ENCODE peak calls at places on chromosome 20, in four cellular contexts. V, U, J and P are unnamed samples.

GRCh38 chr20:3749689-3750639 is 17.5 kb downstream of the HSPA12B start:
- DNase-seq in J (no peak), U (no peak), V (no peak), P (peak)

GRCh38 chr20:64113796-64114355 is 6.5 kb upstream of the NPBWR2 start:
- DNase-seq in J (no peak), U (no peak), V (no peak), P (no peak)

GRCh38 chr20:34045294-34045693 is 51.6 kb downstream of the RALY start:
- DNase-seq in V (no peak), U (no peak), J (no peak), P (no peak)

GRCh38 chr20:35828434-35828833 is 56.6 kb downstream of the PHF20 start:
- DNase-seq in U (no peak), J (no peak), V (no peak), P (no peak)

GRCh38 chr20:21322083-21322710 is 19.1 kb downstream of the XRN2 start:
- DNase-seq in J (no peak), V (no peak), U (no peak), P (no peak)

GRCh38 chr20:62321521-62321948 is 18.7 kb downstream of the ADRM1 start:
- DNase-seq in J (no peak), V (no peak), U (no peak), P (peak)

GRCh38 chr20:33211817-33212424 is 5.2 kb upstream of the BPIFA3 start:
- DNase-seq in U (peak), J (no peak), V (no peak), P (peak)

GRCh38 chr20:42051935-42052334 is 433.8 kb upstream of the CHD6 start:
- DNase-seq in V (no peak), J (no peak), U (no peak), P (no peak)

GRCh38 chr20:25207960-25208534 is 12.5 kb downstream of the ENTPD6 start:
- DNase-seq in J (no peak), V (no peak), U (no peak), P (no peak)

GRCh38 chr20:33732166-33732970 is 572 bp downstream of the ZNF341 start:
- DNase-seq in U (peak), V (peak), J (peak), P (peak)

GRCh38 chr20:63223121-63223825 is 7.3 kb upstream of the YTHDF1 start:
- DNase-seq in J (no peak), U (no peak), V (peak), P (peak)

GRCh38 chr20:59785986-59786753 is 147.3 kb downstream of the SYCP2 start:
- DNase-seq in U (no peak), J (peak), V (no peak), P (no peak)

GRCh38 chr20:57237006-57237953 is 29.2 kb downstream of the BMP7 start:
- DNase-seq in J (no peak), U (no peak), V (no peak), P (no peak)

GRCh38 chr20:57442888-57443239 is 51.7 kb downstream of the RBM38 start:
- DNase-seq in V (no peak), U (no peak), J (no peak), P (no peak)

GRCh38 chr20:14142964-14143627 is 147.8 kb downstream of the MACROD2 start:
- DNase-seq in V (no peak), U (peak), J (no peak), P (no peak)

GRCh38 chr20:24963672-24964517 is 14.8 kb downstream of the CST7 start:
- DNase-seq in V (no peak), J (peak), U (no peak), P (no peak)

GRCh38 chr20:49187330-49188100 is 619 bp downstream of the STAU1 start:
- DNase-seq in V (peak), U (no peak), J (no peak), P (peak)

GRCh38 chr20:41738584-41739193 is 120.5 kb upstream of the CHD6 start:
- DNase-seq in U (peak), J (no peak), V (no peak), P (peak)

GRCh38 chr20:44896583-44896982 is 11.1 kb downstream of the YWHAB start:
- DNase-seq in J (no peak), U (no peak), V (no peak), P (no peak)

GRCh38 chr20:17627101-17627950 is 54.7 kb downstream of the RRBP1 start:
- DNase-seq in V (no peak), J (no peak), U (no peak), P (no peak)

GRCh38 chr20:32089637-32090330 is 19.7 kb upstream of the TM9SF4 start:
- DNase-seq in V (no peak), U (no peak), J (no peak), P (no peak)

GRCh38 chr20:63092660-63093215 is 86.0 kb upstream of the BHLHE23 start:
- DNase-seq in J (peak), U (no peak), V (no peak), P (peak)

GRCh38 chr20:39433461-39433860 is 471.3 kb downstream of the DHX35 start:
- DNase-seq in V (no peak), U (no peak), J (no peak), P (no peak)

GRCh38 chr20:17796096-17796563 is 96.4 kb downstream of the BANF2 start:
- DNase-seq in U (peak), V (no peak), J (no peak), P (no peak)